ENCODE peak calls at places on chromosomes 16 and 17, in five cellular contexts. J is GM23248, W is cardiac muscle cell, Z is adrenal gland, G is A673. Y is an unnamed sample.

GRCh38 chr16:69182730-69183416 is 4.1 kb upstream of the SNTB2 start:
- DNase-seq in J (no peak), W (no peak), Z (no peak), G (no peak), Y (peak; percentile 72)

GRCh38 chr16:87417511-87417910 is 25.4 kb downstream of the MAP1LC3B start:
- DNase-seq in J (no peak), W (no peak), Z (no peak), G (no peak), Y (no peak)

GRCh38 chr16:67451061-67451703 is 20.3 kb downstream of the HSD11B2 start:
- DNase-seq in J (no peak), W (no peak), Z (no peak), G (no peak), Y (no peak)

GRCh38 chr16:70565053-70565452 is 41.4 kb downstream of the SF3B3 start:
- DNase-seq in J (no peak), W (no peak), Z (no peak), G (no peak), Y (no peak)

GRCh38 chr16:57278494-57278893 is 6.0 kb downstream of the PLLP start:
- DNase-seq in J (no peak), W (no peak), Z (no peak), G (no peak), Y (no peak)

GRCh38 chr16:66858740-66859396 is 14.7 kb downstream of the CA7 start:
- DNase-seq in J (peak; percentile 81), W (peak; percentile 68), Z (peak; percentile 88), G (peak; percentile 42), Y (peak; percentile 85)

GRCh38 chr16:1772362-1772907 is at the start of gene EME2:
- DNase-seq in J (peak; percentile 74), W (no peak), Z (no peak), G (no peak), Y (no peak)

GRCh38 chr17:66717680-66718079 is 117.2 kb upstream of the CACNG5 start:
- DNase-seq in J (no peak), W (no peak), Z (no peak), G (no peak), Y (no peak)

GRCh38 chr17:75459590-75460267 is 3.3 kb downstream of the TMEM94 start:
- DNase-seq in J (no peak), W (no peak), Z (no peak), G (no peak), Y (no peak)

GRCh38 chr17:57928898-57929297 is 26.3 kb downstream of the CUEDC1 start:
- DNase-seq in J (no peak), W (no peak), Z (no peak), G (no peak), Y (no peak)

GRCh38 chr17:57927048-57927723 is 28.0 kb downstream of the CUEDC1 start:
- DNase-seq in J (peak; percentile 74), W (peak; percentile 72), Z (no peak), G (peak; percentile 73), Y (no peak)

GRCh38 chr17:57929392-57929791 is 25.8 kb downstream of the CUEDC1 start:
- DNase-seq in J (no peak), W (no peak), Z (no peak), G (no peak), Y (no peak)

GRCh38 chr17:57930239-57930638 is 25.0 kb downstream of the CUEDC1 start:
- DNase-seq in J (no peak), W (no peak), Z (no peak), G (no peak), Y (peak; percentile 13)

GRCh38 chr17:57931488-57932137 is 23.6 kb downstream of the CUEDC1 start:
- DNase-seq in J (no peak), W (no peak), Z (no peak), G (no peak), Y (peak; percentile 12)
- H3K27ac ChIP-seq in J (no peak overlapping the region), W (no peak overlapping the region), Z (no peak overlapping the region), G (no peak overlapping the region), Y (peak overlapping the region; percentile 73)

DNA sequence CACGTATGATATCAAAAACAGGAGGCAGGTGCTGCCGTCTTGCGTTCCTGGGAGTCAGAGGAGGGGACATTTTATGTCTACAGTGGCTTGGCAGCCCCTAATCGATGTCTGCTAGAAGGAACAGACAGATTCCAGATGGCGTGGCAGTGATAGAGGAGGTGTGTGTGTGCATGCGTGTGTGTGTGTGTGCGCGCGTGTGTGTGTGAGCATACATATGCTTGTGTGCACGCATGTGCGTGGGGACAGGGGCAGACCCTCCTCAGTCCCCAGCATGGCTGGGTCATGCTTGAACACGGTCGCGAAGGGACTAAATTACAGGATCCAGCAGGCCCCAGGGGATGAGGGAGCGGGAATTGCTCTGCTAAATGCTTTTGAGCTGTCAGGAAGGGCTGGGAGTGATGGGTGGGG is 44.6 kb downstream of the SREBF1 start:
- DNase-seq in J (no peak), W (no peak), Z (no peak), G (no peak), Y (no peak)
- H3K4me1 ChIP-seq in J (no peaks in the 10 kb centered on the region), W (no peaks in the 10 kb centered on the region), Z (peaks cover 6% of the 10 kb centered on the region), G (peaks cover 64% of the 10 kb centered on the region), Y (peaks cover 26% of the 10 kb centered on the region)

DNA sequence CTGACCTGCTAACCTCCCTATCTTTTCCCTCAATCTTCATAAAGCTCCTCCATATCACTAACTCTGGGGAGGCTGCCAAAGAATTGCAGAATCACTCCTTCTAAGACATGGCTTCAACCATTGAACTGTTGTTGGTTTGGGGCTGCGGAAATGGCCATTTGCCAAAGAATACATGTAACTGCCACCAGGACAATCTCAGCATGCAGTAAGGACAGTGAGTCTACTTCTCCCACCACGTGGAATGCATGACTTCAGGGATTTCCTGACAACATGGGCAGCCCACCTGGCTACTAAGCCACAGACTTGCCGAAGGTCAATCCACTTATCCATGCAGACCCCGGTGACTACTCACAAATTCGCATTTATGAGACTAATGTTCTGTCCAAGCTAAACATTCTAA is 104.3 kb upstream of the NUDT7 start:
- DNase-seq in J (no peak), W (peak; percentile 54), Z (no peak), G (no peak), Y (no peak)
- H3K27ac ChIP-seq in J (no peak overlapping the region), W (no peak overlapping the region), Z (no peak overlapping the region), G (no peak overlapping the region), Y (no peak overlapping the region)

GRCh38 chr17:42521666-42522262 is 14.3 kb upstream of the NAGLU start:
- DNase-seq in J (peak; percentile 51), W (peak; percentile 62), Z (no peak), G (no peak), Y (no peak)
- H3K4me1 ChIP-seq in J (peaks cover 83% of the 10 kb centered on the region), W (peaks cover 34% of the 10 kb centered on the region), Z (peaks cover 79% of the 10 kb centered on the region), G (peaks cover 29% of the 10 kb centered on the region), Y (peaks cover 74% of the 10 kb centered on the region)

GRCh38 chr17:39224778-39225307 is 902 bp downstream of the STAC2 start:
- DNase-seq in J (no peak), W (no peak), Z (no peak), G (no peak), Y (no peak)
- H3K27ac ChIP-seq in J (no peak overlapping the region), W (no peak overlapping the region), Z (no peak overlapping the region), G (no peak overlapping the region), Y (no peak overlapping the region)